ENCODE peak calls at places on chromosomes 4 and X, in five cellular contexts. Q is GM13976, A is PC-9, B is ELR, S is NAMALWA. H is an unnamed sample.

GRCh38 chr4:147518846-147519767 is 38.2 kb downstream of the EDNRA start:
- DNase-seq in Q (peak; percentile 46), S (peak; percentile 72), A (peak; percentile 45), B (peak; percentile 80), H (peak; percentile 51)

GRCh38 chrX:68072016-68072415 is 361.3 kb downstream of the OPHN1 start:
- DNase-seq in S (no peak), B (peak; percentile 14), A (no peak), Q (no peak), H (no peak)

GRCh38 chr4:15479089-15479912 is 9.6 kb downstream of the CC2D2A start:
- DNase-seq in S (peak; percentile 51), B (peak; percentile 88), A (peak; percentile 35), Q (peak; percentile 48), H (peak; percentile 38)

GRCh38 chr4:74671074-74671698 is 123.1 kb downstream of the BTC start:
- DNase-seq in Q (no peak), A (peak; percentile 61), B (peak; percentile 85), S (peak; percentile 43), H (peak; percentile 10)

GRCh38 chr4:74624351-74625151 is 169.8 kb downstream of the BTC start:
- DNase-seq in Q (no peak), S (no peak), A (no peak), B (peak; percentile 95), H (no peak)

GRCh38 chr4:154332681-154333421 is 158.7 kb downstream of the DCHS2 start:
- DNase-seq in B (no peak), Q (peak; percentile 17), S (no peak), A (no peak), H (no peak)

GRCh38 chr4:124019749-124020549 is 623.4 kb downstream of the SPRY1 start:
- DNase-seq in Q (no peak), S (no peak), B (no peak), A (no peak), H (no peak)

GRCh38 chr4:1402021-1402515 is 4.2 kb downstream of the NKX1-1 start:
- DNase-seq in B (no peak), Q (no peak), A (no peak), S (no peak), H (peak; percentile 45)

GRCh38 chr4:7137346-7138200 is 54.8 kb upstream of the SORCS2 start:
- DNase-seq in A (no peak), Q (no peak), S (no peak), B (no peak), H (no peak)

GRCh38 chr4:22573198-22573597 is 57.3 kb upstream of the ADGRA3 start:
- DNase-seq in B (no peak), A (no peak), S (no peak), Q (no peak), H (no peak)

GRCh38 chr4:7806080-7806630 is 133.5 kb downstream of the AFAP1 start:
- DNase-seq in S (no peak), A (no peak), Q (no peak), B (no peak), H (no peak)

GRCh38 chr4:180057198-180057821 is 2185.9 kb upstream of the TENM3 start:
- DNase-seq in B (peak; percentile 21), Q (peak; percentile 17), A (no peak), S (no peak), H (no peak)

GRCh38 chr4:26941951-26942350 is 81.3 kb downstream of the STIM2 start:
- DNase-seq in S (no peak), B (no peak), Q (no peak), A (no peak), H (no peak)

GRCh38 chr4:37685726-37686372 is 327 bp downstream of the RELL1 start:
- DNase-seq in A (no peak), S (peak; percentile 71), B (peak; percentile 59), Q (peak; percentile 52), H (no peak)

GRCh38 chrX:130120746-130121504 is 10.6 kb upstream of the ELF4 start:
- DNase-seq in S (peak; percentile 70), A (peak; percentile 79), B (peak; percentile 80), Q (peak; percentile 79), H (peak; percentile 79)

GRCh38 chr4:158798062-158798461 is 29.2 kb downstream of the FNIP2 start:
- DNase-seq in B (no peak), S (no peak), A (no peak), Q (no peak), H (no peak)

GRCh38 chr4:84680956-84681355 is 98.0 kb downstream of the CDS1 start:
- DNase-seq in S (no peak), B (no peak), A (no peak), Q (no peak), H (no peak)

GRCh38 chr4:87844476-87844875 is 11.7 kb downstream of the MEPE start:
- DNase-seq in S (no peak), Q (no peak), A (no peak), B (peak; percentile 29), H (no peak)

GRCh38 chr4:128570380-128570779 is 239.1 kb upstream of the JADE1 start:
- DNase-seq in Q (no peak), B (peak; percentile 68), S (no peak), A (no peak), H (no peak)

GRCh38 chr4:108814327-108814726 is 51.5 kb upstream of the ETNPPL start:
- DNase-seq in B (no peak), Q (no peak), S (no peak), A (no peak), H (no peak)

GRCh38 chr4:185244763-185245162 is 35.4 kb downstream of the SNX25 start:
- DNase-seq in B (no peak), S (no peak), A (no peak), Q (no peak), H (no peak)

GRCh38 chrX:68978211-68978780 is 149.5 kb downstream of the EFNB1 start:
- DNase-seq in Q (no peak), S (no peak), A (no peak), B (no peak), H (no peak)

GRCh38 chr4:151990201-151990600 is 229.4 kb upstream of the GATB start:
- DNase-seq in B (peak; percentile 78), Q (no peak), S (no peak), A (no peak), H (no peak)

H was measured in GM13977.